ENCODE peak calls at places on chromosomes 2 and 18, in five cellular contexts. One of them, this sample, is unnamed.

GRCh38 chr2:219489315-219489714 is 9.4 kb upstream of the GMPPA start:
- DNase-seq in GM12878: no peak
- DNase-seq in A549: no peak
- DNase-seq in HEK293T: no peak
- DNase-seq in K562: no peak
- DNase-seq in this sample: no peak

GRCh38 chr18:59303006-59303405 is 15.4 kb downstream of the CPLX4 start:
- DNase-seq in A549: no peak
- DNase-seq in GM12878: no peak
- DNase-seq in HEK293T: no peak
- DNase-seq in K562: no peak
- DNase-seq in this sample: no peak

GRCh38 chr2:30778611-30779010 is 28.6 kb downstream of the CAPN13 start:
- DNase-seq in A549: no peak
- DNase-seq in K562: no peak
- DNase-seq in HEK293T: no peak
- DNase-seq in GM12878: no peak
- DNase-seq in this sample: no peak

GRCh38 chr18:8413751-8414150 is 195.5 kb upstream of the RAB12 start:
- DNase-seq in K562: no peak
- DNase-seq in GM12878: no peak
- DNase-seq in HEK293T: no peak
- DNase-seq in A549: no peak
- DNase-seq in this sample: no peak

GRCh38 chr2:31666878-31667277 is 86.1 kb upstream of the SRD5A2 start:
- DNase-seq in K562: no peak
- DNase-seq in A549: no peak
- DNase-seq in HEK293T: no peak
- DNase-seq in GM12878: no peak
- DNase-seq in this sample: no peak

GRCh38 chr18:80108122-80108536 is 933 bp upstream of the ADNP2 start:
- DNase-seq in HEK293T: no peak
- DNase-seq in GM12878: no peak
- DNase-seq in A549: no peak
- DNase-seq in K562: no peak
- DNase-seq in this sample: no peak

GRCh38 chr2:88603146-88603545 is 24.1 kb downstream of the EIF2AK3 start:
- DNase-seq in K562: no peak
- DNase-seq in GM12878: no peak
- DNase-seq in A549: no peak
- DNase-seq in HEK293T: no peak
- DNase-seq in this sample: peak; percentile 57

GRCh38 chr18:61286867-61287266 is 46.4 kb upstream of the CDH20 start:
- DNase-seq in HEK293T: no peak
- DNase-seq in A549: no peak
- DNase-seq in K562: no peak
- DNase-seq in GM12878: no peak
- DNase-seq in this sample: no peak

GRCh38 chr2:53424902-53425301 is 342.7 kb upstream of the CHAC2 start:
- DNase-seq in HEK293T: no peak
- DNase-seq in A549: no peak
- DNase-seq in GM12878: peak; percentile 12
- DNase-seq in K562: no peak
- DNase-seq in this sample: no peak

GRCh38 chr2:158095269-158095668 is 6.4 kb upstream of the UPP2 start:
- DNase-seq in HEK293T: no peak
- DNase-seq in GM12878: no peak
- DNase-seq in K562: no peak
- DNase-seq in A549: no peak
- DNase-seq in this sample: no peak

GRCh38 chr2:105755895-105756294 is 11.2 kb downstream of the NCK2 start:
- DNase-seq in K562: no peak
- DNase-seq in A549: no peak
- DNase-seq in GM12878: no peak
- DNase-seq in HEK293T: no peak
- DNase-seq in this sample: no peak

GRCh38 chr2:105752691-105753090 is 8.0 kb downstream of the NCK2 start:
- DNase-seq in HEK293T: no peak
- DNase-seq in K562: no peak
- DNase-seq in GM12878: no peak
- DNase-seq in A549: no peak
- DNase-seq in this sample: no peak

GRCh38 chr2:105754999-105755398 is 10.3 kb downstream of the NCK2 start:
- DNase-seq in K562: no peak
- DNase-seq in A549: no peak
- DNase-seq in HEK293T: no peak
- DNase-seq in GM12878: no peak
- DNase-seq in this sample: no peak

GRCh38 chr2:105753380-105753779 is 8.7 kb downstream of the NCK2 start:
- DNase-seq in HEK293T: no peak
- DNase-seq in A549: no peak
- DNase-seq in K562: no peak
- DNase-seq in GM12878: no peak
- DNase-seq in this sample: no peak

DNA sequence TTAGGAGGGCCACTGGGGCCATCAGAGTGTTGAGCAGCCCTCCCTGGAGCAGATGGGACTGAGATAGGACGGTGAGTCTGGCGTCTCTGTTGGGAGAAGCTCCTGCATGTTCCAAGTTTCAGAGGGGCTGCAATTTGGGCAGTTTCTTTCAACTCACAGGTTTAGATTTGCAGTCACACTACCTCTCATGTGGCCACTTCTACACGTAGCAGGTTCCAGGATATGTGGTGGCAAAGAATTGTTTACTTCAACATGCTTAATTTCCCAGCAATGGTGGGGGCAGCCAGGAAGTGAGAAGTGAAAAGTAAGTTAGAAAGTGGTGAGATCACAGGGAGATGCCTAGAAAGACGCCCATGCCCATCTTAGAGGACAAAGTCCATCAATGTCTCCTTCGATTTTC is 9.3 kb downstream of the NCK2 start:
- DNase-seq in K562: no peak
- DNase-seq in HEK293T: no peak
- DNase-seq in GM12878: no peak
- DNase-seq in A549: no peak
- DNase-seq in this sample: no peak
- TF ChIP-seq BHLHE40 in K562: no peak
- TF ChIP-seq BHLHE40 in HEK293T: no peak
- TF ChIP-seq BHLHE40 in GM12878: no peak
- TF ChIP-seq BHLHE40 in A549: no peak
- TF ChIP-seq BHLHE40 in this sample: no peak

GRCh38 chr2:38552259-38552658 is 50.5 kb downstream of the HNRNPLL start:
- DNase-seq in K562: peak; percentile 52
- DNase-seq in HEK293T: no peak
- DNase-seq in A549: no peak
- DNase-seq in GM12878: no peak
- DNase-seq in this sample: no peak
- TF ChIP-seq BHLHE40 in K562: peak; percentile 68
- TF ChIP-seq BHLHE40 in HEK293T: no peak
- TF ChIP-seq BHLHE40 in A549: no peak
- TF ChIP-seq BHLHE40 in GM12878: no peak
- TF ChIP-seq BHLHE40 in this sample: no peak

DNA sequence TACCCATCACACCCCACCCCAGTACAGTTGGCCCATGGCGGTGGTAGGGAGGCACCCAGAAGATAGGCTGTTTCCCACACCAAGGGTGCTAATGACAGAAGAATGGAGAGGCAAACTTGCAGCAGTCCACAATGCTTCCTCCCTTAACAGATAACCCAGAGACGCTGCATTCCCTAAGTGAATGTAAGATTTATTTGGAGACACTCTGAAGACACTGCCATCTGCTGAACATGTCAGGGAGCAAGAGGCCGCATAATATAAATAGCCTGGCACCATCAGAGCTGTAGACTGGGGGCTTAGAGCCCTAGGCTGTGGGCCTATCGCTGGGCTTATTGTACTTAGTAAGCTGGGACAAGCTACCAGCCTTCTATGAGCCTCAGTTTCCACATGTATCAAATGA is 2.2 kb upstream of the IWS1 start:
- DNase-seq in HEK293T: no peak
- DNase-seq in A549: no peak
- DNase-seq in K562: no peak
- DNase-seq in GM12878: no peak
- DNase-seq in this sample: no peak
- TF ChIP-seq BHLHE40 in HEK293T: no peak
- TF ChIP-seq BHLHE40 in A549: no peak
- TF ChIP-seq BHLHE40 in K562: no peak
- TF ChIP-seq BHLHE40 in GM12878: no peak
- TF ChIP-seq BHLHE40 in this sample: no peak

GRCh38 chr2:123771928-123772632 is 253.0 kb upstream of the CNTNAP5 start:
- DNase-seq in HEK293T: no peak
- DNase-seq in GM12878: no peak
- DNase-seq in A549: no peak
- DNase-seq in K562: no peak
- DNase-seq in this sample: no peak
- TF ChIP-seq BHLHE40 in HEK293T: no peak
- TF ChIP-seq BHLHE40 in GM12878: no peak
- TF ChIP-seq BHLHE40 in A549: no peak
- TF ChIP-seq BHLHE40 in K562: no peak
- TF ChIP-seq BHLHE40 in this sample: no peak

DNA sequence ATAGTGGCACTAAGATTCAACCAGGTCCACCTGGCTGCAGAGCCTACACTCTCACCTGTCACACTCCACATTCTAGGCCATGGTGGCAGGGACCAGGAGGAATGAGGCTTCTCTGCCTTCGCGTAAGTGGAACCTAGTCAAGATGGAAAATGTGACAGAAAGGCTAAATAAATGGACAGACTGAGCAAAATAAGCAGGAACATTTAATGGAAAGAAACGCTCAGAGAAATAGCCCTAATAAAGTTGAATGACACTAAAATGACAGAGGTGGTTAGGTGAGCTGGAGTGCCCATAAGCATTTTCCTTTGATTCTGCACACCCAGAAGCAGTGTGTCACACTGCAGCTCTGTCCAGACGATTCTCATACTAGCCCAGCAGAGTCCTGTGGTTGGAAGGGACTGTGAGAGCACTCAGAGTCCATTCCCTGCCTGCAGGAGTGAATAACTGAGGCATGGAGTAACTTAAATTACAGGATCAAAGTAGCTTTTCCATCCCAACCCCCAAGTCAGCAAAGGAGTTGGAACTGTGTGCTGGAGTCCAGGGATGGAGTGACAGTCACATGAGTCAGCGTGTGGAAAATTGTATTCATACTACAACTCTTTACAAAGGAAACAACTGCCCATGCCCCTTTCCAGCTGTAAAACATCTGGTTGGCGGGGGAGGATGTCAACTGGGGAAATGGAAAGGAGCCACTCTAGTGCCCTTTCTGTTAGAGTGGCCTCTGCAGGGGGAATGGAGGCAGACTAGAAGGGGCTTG is 105.4 kb upstream of the LGALSL start:
- DNase-seq in HEK293T: no peak
- DNase-seq in A549: no peak
- DNase-seq in GM12878: no peak
- DNase-seq in K562: no peak
- DNase-seq in this sample: peak; percentile 25
- TF ChIP-seq BHLHE40 in HEK293T: no peak
- TF ChIP-seq BHLHE40 in A549: no peak
- TF ChIP-seq BHLHE40 in GM12878: no peak
- TF ChIP-seq BHLHE40 in K562: no peak
- TF ChIP-seq BHLHE40 in this sample: no peak

GRCh38 chr2:187497140-187497539 is 49.1 kb upstream of the CALCRL start:
- DNase-seq in HEK293T: no peak
- DNase-seq in K562: no peak
- DNase-seq in GM12878: no peak
- DNase-seq in A549: no peak
- DNase-seq in this sample: no peak

GRCh38 chr2:187497858-187498463 is 49.9 kb upstream of the CALCRL start:
- DNase-seq in GM12878: no peak
- DNase-seq in HEK293T: no peak
- DNase-seq in A549: peak; percentile 19
- DNase-seq in K562: no peak
- DNase-seq in this sample: no peak

GRCh38 chr2:187499941-187500532 is 52.0 kb upstream of the CALCRL start:
- DNase-seq in K562: peak; percentile 45
- DNase-seq in A549: peak; percentile 74
- DNase-seq in HEK293T: peak; percentile 44
- DNase-seq in GM12878: no peak
- DNase-seq in this sample: peak; percentile 66

GRCh38 chr2:187502467-187502866 is 51.8 kb downstream of the TFPI start:
- DNase-seq in K562: no peak
- DNase-seq in HEK293T: no peak
- DNase-seq in GM12878: no peak
- DNase-seq in A549: peak; percentile 21
- DNase-seq in this sample: no peak

DNA sequence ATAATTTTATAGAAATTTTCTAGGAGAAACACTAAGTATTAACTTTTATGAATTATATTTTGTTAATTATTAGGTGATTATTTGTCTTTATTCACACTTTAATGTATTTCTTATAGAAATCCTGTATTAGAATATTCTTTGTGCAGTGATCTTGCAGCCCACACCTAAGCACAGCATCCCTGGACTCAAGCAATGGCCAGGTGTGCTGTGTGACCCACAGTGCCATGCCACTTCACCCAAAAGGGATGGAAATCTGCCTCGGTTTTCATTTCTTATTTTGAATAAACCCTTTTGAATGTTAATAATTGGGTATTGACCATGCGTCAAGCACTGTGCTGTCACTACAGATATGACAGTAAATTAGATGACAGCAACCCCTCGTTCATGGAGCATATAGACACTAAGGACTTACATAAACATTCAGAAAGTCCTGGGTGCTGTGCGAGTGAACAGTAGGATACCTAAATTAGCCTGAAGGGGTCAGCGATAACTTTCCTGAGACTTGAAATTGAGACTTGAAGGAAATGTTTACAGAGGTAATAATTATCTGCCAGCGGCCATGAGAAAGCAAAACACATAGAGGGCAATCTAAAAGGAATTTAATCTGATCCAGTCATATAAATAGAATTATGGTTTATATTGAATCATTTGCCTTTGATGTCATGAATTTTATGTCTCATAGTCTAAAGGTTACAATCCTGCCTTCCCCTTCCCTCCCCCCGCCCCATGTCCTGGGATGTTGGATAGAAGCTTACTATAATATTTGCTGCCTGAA is 52.7 kb upstream of the CALCRL start:
- DNase-seq in A549: peak; percentile 94
- DNase-seq in GM12878: no peak
- DNase-seq in HEK293T: peak; percentile 16
- DNase-seq in K562: peak; percentile 13
- DNase-seq in this sample: peak; percentile 84
- TF ChIP-seq BHLHE40 in A549: no peak
- TF ChIP-seq BHLHE40 in GM12878: no peak
- TF ChIP-seq BHLHE40 in HEK293T: no peak
- TF ChIP-seq BHLHE40 in K562: no peak
- TF ChIP-seq BHLHE40 in this sample: no peak

This sample was measured in IMR-90.